ENCODE peak calls at places on chromosome 15, in four cellular contexts. One of them, this sample, is unnamed.

GRCh38 chr15:77915261-77915960 is 162.1 kb downstream of the TBC1D2B start:
- DNase-seq in PC-9: no peak
- DNase-seq in pons: no peak
- DNase-seq in stimulated activated CD4-positive, alpha-beta T cell treated with anti-CD3 and anti-CD28 coated beads, Interleukin-2, amount 100 ng/mL, for 48 hours: no peak
- DNase-seq in this sample: no peak

GRCh38 chr15:66565731-66566130 is at the start of gene LCTL:
- DNase-seq in PC-9: no peak
- DNase-seq in pons: peak
- DNase-seq in stimulated activated CD4-positive, alpha-beta T cell treated with anti-CD3 and anti-CD28 coated beads, Interleukin-2, amount 100 ng/mL, for 48 hours: no peak
- DNase-seq in this sample: no peak

GRCh38 chr15:44195151-44195740 is at the start of gene FRMD5:
- DNase-seq in PC-9: peak
- DNase-seq in stimulated activated CD4-positive, alpha-beta T cell treated with anti-CD3 and anti-CD28 coated beads, Interleukin-2, amount 100 ng/mL, for 48 hours: peak
- DNase-seq in pons: peak
- DNase-seq in this sample: peak

GRCh38 chr15:99511865-99512632 is 53.7 kb upstream of the MEF2A start:
- DNase-seq in stimulated activated CD4-positive, alpha-beta T cell treated with anti-CD3 and anti-CD28 coated beads, Interleukin-2, amount 100 ng/mL, for 48 hours: no peak
- DNase-seq in PC-9: no peak
- DNase-seq in pons: peak
- DNase-seq in this sample: no peak

GRCh38 chr15:92645051-92645631 is 10.4 kb downstream of the FAM174B start:
- DNase-seq in pons: no peak
- DNase-seq in PC-9: peak
- DNase-seq in stimulated activated CD4-positive, alpha-beta T cell treated with anti-CD3 and anti-CD28 coated beads, Interleukin-2, amount 100 ng/mL, for 48 hours: no peak
- DNase-seq in this sample: no peak

GRCh38 chr15:47983533-47983932 is 137.3 kb upstream of the SLC24A5 start:
- DNase-seq in stimulated activated CD4-positive, alpha-beta T cell treated with anti-CD3 and anti-CD28 coated beads, Interleukin-2, amount 100 ng/mL, for 48 hours: no peak
- DNase-seq in pons: no peak
- DNase-seq in PC-9: no peak
- DNase-seq in this sample: no peak

GRCh38 chr15:77024273-77025065 is 29.5 kb downstream of the PSTPIP1 start:
- DNase-seq in stimulated activated CD4-positive, alpha-beta T cell treated with anti-CD3 and anti-CD28 coated beads, Interleukin-2, amount 100 ng/mL, for 48 hours: peak
- DNase-seq in PC-9: peak
- DNase-seq in pons: peak
- DNase-seq in this sample: peak

GRCh38 chr15:38647683-38648082 is 83.1 kb upstream of the RASGRP1 start:
- DNase-seq in stimulated activated CD4-positive, alpha-beta T cell treated with anti-CD3 and anti-CD28 coated beads, Interleukin-2, amount 100 ng/mL, for 48 hours: no peak
- DNase-seq in pons: no peak
- DNase-seq in PC-9: no peak
- DNase-seq in this sample: no peak

GRCh38 chr15:63274427-63274826 is 3.0 kb upstream of the APH1B start:
- DNase-seq in pons: no peak
- DNase-seq in stimulated activated CD4-positive, alpha-beta T cell treated with anti-CD3 and anti-CD28 coated beads, Interleukin-2, amount 100 ng/mL, for 48 hours: no peak
- DNase-seq in PC-9: no peak
- DNase-seq in this sample: no peak

GRCh38 chr15:79682851-79683288 is 213.9 kb downstream of the MTHFS start:
- DNase-seq in pons: no peak
- DNase-seq in stimulated activated CD4-positive, alpha-beta T cell treated with anti-CD3 and anti-CD28 coated beads, Interleukin-2, amount 100 ng/mL, for 48 hours: no peak
- DNase-seq in PC-9: no peak
- DNase-seq in this sample: no peak

GRCh38 chr15:68765602-68766368 is 54.9 kb downstream of the ANP32A start:
- DNase-seq in PC-9: no peak
- DNase-seq in pons: no peak
- DNase-seq in stimulated activated CD4-positive, alpha-beta T cell treated with anti-CD3 and anti-CD28 coated beads, Interleukin-2, amount 100 ng/mL, for 48 hours: no peak
- DNase-seq in this sample: no peak

GRCh38 chr15:96470682-96471290 is 140.3 kb downstream of the NR2F2 start:
- DNase-seq in PC-9: no peak
- DNase-seq in pons: no peak
- DNase-seq in stimulated activated CD4-positive, alpha-beta T cell treated with anti-CD3 and anti-CD28 coated beads, Interleukin-2, amount 100 ng/mL, for 48 hours: no peak
- DNase-seq in this sample: no peak

GRCh38 chr15:36970522-36970921 is 129.8 kb downstream of the MEIS2 start:
- DNase-seq in stimulated activated CD4-positive, alpha-beta T cell treated with anti-CD3 and anti-CD28 coated beads, Interleukin-2, amount 100 ng/mL, for 48 hours: no peak
- DNase-seq in pons: no peak
- DNase-seq in PC-9: no peak
- DNase-seq in this sample: no peak

GRCh38 chr15:84967380-84967779 is 14.3 kb upstream of the PDE8A start:
- DNase-seq in PC-9: no peak
- DNase-seq in stimulated activated CD4-positive, alpha-beta T cell treated with anti-CD3 and anti-CD28 coated beads, Interleukin-2, amount 100 ng/mL, for 48 hours: no peak
- DNase-seq in pons: no peak
- DNase-seq in this sample: no peak

GRCh38 chr15:68725736-68726135 is 95.0 kb downstream of the ANP32A start:
- DNase-seq in stimulated activated CD4-positive, alpha-beta T cell treated with anti-CD3 and anti-CD28 coated beads, Interleukin-2, amount 100 ng/mL, for 48 hours: no peak
- DNase-seq in pons: no peak
- DNase-seq in PC-9: no peak
- DNase-seq in this sample: no peak

GRCh38 chr15:20340931-20341661 is 200.5 kb downstream of the GOLGA6L6 start:
- DNase-seq in PC-9: peak
- DNase-seq in stimulated activated CD4-positive, alpha-beta T cell treated with anti-CD3 and anti-CD28 coated beads, Interleukin-2, amount 100 ng/mL, for 48 hours: no peak
- DNase-seq in pons: peak
- DNase-seq in this sample: peak

GRCh38 chr15:100783296-100783695 is 96.3 kb upstream of the ALDH1A3 start:
- DNase-seq in PC-9: no peak
- DNase-seq in pons: no peak
- DNase-seq in stimulated activated CD4-positive, alpha-beta T cell treated with anti-CD3 and anti-CD28 coated beads, Interleukin-2, amount 100 ng/mL, for 48 hours: no peak
- DNase-seq in this sample: no peak

GRCh38 chr15:92650256-92650655 is 5.3 kb downstream of the FAM174B start:
- DNase-seq in pons: no peak
- DNase-seq in PC-9: no peak
- DNase-seq in stimulated activated CD4-positive, alpha-beta T cell treated with anti-CD3 and anti-CD28 coated beads, Interleukin-2, amount 100 ng/mL, for 48 hours: no peak
- DNase-seq in this sample: no peak

GRCh38 chr15:71730277-71731144 is 79.8 kb upstream of the NR2E3 start:
- DNase-seq in pons: peak
- DNase-seq in PC-9: peak
- DNase-seq in stimulated activated CD4-positive, alpha-beta T cell treated with anti-CD3 and anti-CD28 coated beads, Interleukin-2, amount 100 ng/mL, for 48 hours: peak
- DNase-seq in this sample: no peak

GRCh38 chr15:75058127-75058905 is 34.9 kb downstream of the PPCDC start:
- DNase-seq in pons: no peak
- DNase-seq in PC-9: peak
- DNase-seq in stimulated activated CD4-positive, alpha-beta T cell treated with anti-CD3 and anti-CD28 coated beads, Interleukin-2, amount 100 ng/mL, for 48 hours: no peak
- DNase-seq in this sample: no peak

GRCh38 chr15:48423342-48423741 is 92.1 kb downstream of the DUT start:
- DNase-seq in PC-9: no peak
- DNase-seq in pons: no peak
- DNase-seq in stimulated activated CD4-positive, alpha-beta T cell treated with anti-CD3 and anti-CD28 coated beads, Interleukin-2, amount 100 ng/mL, for 48 hours: no peak
- DNase-seq in this sample: no peak

GRCh38 chr15:96183020-96183926 is 147.2 kb upstream of the NR2F2 start:
- DNase-seq in pons: no peak
- DNase-seq in PC-9: no peak
- DNase-seq in stimulated activated CD4-positive, alpha-beta T cell treated with anti-CD3 and anti-CD28 coated beads, Interleukin-2, amount 100 ng/mL, for 48 hours: no peak
- DNase-seq in this sample: no peak